ENCODE peak calls at places on chromosome 16, in six cellular contexts. Y is IMR-90, O is GM12878, C is K562, K is A549, T is HepG2. B is an unnamed sample.

GRCh38 chr16:67270931-67271338 is 8.4 kb upstream of the PLEKHG4 start:
- DNase-seq in Y (no peak), O (no peak), C (no peak), K (no peak), T (no peak), B (no peak)

GRCh38 chr16:15879255-15879804 is 9.1 kb downstream of the CEP20 start:
- DNase-seq in Y (peak; percentile 96), O (no peak), C (peak; percentile 45), K (peak; percentile 91), T (peak; percentile 46), B (no peak)

GRCh38 chr16:4209657-4210056 is 32.2 kb downstream of the SRL start:
- DNase-seq in Y (no peak), O (no peak), C (no peak), K (no peak), T (no peak), B (no peak)

GRCh38 chr16:48231675-48232214 is 12.4 kb upstream of the LONP2 start:
- DNase-seq in Y (peak; percentile 49), O (no peak), C (no peak), K (peak; percentile 65), T (peak; percentile 49), B (peak; percentile 36)

GRCh38 chr16:57938936-57939871 is 31.7 kb downstream of the CNGB1 start:
- DNase-seq in Y (peak; percentile 20), O (no peak), C (no peak), K (peak; percentile 36), T (peak; percentile 22), B (no peak)

GRCh38 chr16:67104061-67104460 is 5.7 kb upstream of the PHAF1 start:
- DNase-seq in Y (peak; percentile 23), O (no peak), C (no peak), K (peak; percentile 54), T (peak; percentile 68), B (peak; percentile 35)

GRCh38 chr16:89530401-89531381 is 22.5 kb downstream of the SPG7 start:
- DNase-seq in Y (no peak), O (no peak), C (no peak), K (no peak), T (no peak), B (no peak)

GRCh38 chr16:68490829-68491575 is 42.7 kb upstream of the SMPD3 start:
- DNase-seq in Y (peak; percentile 61), O (no peak), C (no peak), K (peak; percentile 27), T (no peak), B (no peak)

GRCh38 chr16:24430937-24431760 is 108.2 kb upstream of the RBBP6 start:
- DNase-seq in Y (no peak), O (peak; percentile 35), C (no peak), K (peak; percentile 42), T (no peak), B (no peak)

GRCh38 chr16:65745-66144 is 6.7 kb downstream of the RHBDF1 start:
- DNase-seq in Y (peak; percentile 59), O (no peak), C (peak; percentile 76), K (peak; percentile 79), T (peak; percentile 56), B (peak; percentile 85)

GRCh38 chr16:57318240-57318970 is 33.9 kb upstream of the PLLP start:
- DNase-seq in Y (peak; percentile 39), O (no peak), C (no peak), K (no peak), T (no peak), B (no peak)

GRCh38 chr16:8887952-8888560 is 5.9 kb downstream of the LITAFD start:
- DNase-seq in Y (peak; percentile 78), O (no peak), C (no peak), K (no peak), T (peak; percentile 33), B (no peak)

GRCh38 chr16:51759999-51760398 is 608.9 kb upstream of the SALL1 start:
- DNase-seq in Y (no peak), O (no peak), C (no peak), K (no peak), T (no peak), B (no peak)

GRCh38 chr16:66953462-66954096 is 7.5 kb upstream of the CES3 start:
- DNase-seq in Y (no peak), O (no peak), C (no peak), K (no peak), T (no peak), B (no peak)

GRCh38 chr16:56894331-56894917 is 29.4 kb downstream of the SLC12A3 start:
- DNase-seq in Y (no peak), O (no peak), C (no peak), K (no peak), T (no peak), B (no peak)

GRCh38 chr16:1991135-1991551 is 1.4 kb downstream of the SYNGR3 start:
- DNase-seq in Y (no peak), O (peak; percentile 71), C (no peak), K (no peak), T (no peak), B (no peak)

DNA sequence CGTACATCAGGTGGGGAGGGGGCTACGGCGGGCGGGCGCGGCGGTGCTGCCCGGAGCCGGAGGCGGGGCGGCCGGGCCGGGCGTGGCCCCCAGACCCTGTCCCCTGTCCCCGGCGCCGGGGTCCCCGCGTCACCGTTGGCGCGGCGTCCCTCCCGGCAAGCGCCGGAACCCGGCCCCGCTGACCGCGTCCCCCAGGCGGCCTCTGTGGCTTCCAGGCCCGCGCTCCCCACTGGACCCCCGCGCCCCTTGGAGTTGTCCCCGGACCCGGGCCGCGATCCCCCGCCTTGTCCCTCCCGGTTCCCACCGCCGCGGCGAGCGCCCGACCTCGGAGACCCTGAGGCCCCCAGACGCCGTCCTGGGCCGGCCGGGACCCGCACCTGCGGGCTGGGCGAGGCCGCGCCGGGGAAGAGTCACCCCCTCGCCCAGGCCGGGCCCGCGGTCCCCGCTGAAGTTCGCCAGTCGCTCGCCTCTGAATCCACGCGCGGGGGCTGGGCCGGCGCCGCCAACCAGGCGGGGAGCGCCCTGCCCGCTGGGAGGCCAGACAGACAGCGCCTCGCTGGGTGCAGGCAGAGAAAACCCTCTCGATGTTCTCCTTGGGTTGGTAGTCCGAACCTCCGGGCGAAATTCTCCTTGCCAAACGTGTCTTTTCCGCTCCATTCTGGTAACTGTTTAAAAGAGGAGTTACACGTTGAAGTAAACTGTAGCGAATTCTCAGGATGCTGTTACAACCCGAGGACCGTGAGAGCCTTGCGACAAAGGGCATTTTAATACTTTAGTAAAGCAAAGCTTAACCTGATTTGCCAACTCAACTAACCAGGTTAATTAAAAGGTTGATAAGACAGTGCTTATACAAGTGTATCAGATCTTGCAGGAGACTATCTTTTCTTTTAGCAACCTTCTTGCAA is 761 bp downstream of the GAN start:
- DNase-seq in Y (peak; percentile 51), O (no peak), C (peak; percentile 74), K (peak; percentile 34), T (peak; percentile 32), B (peak; percentile 33)
- TF ChIP-seq BHLHE40 in Y (no peak), O (no peak), C (no peak), K (no peak), T (no peak), B (no peak)

DNA sequence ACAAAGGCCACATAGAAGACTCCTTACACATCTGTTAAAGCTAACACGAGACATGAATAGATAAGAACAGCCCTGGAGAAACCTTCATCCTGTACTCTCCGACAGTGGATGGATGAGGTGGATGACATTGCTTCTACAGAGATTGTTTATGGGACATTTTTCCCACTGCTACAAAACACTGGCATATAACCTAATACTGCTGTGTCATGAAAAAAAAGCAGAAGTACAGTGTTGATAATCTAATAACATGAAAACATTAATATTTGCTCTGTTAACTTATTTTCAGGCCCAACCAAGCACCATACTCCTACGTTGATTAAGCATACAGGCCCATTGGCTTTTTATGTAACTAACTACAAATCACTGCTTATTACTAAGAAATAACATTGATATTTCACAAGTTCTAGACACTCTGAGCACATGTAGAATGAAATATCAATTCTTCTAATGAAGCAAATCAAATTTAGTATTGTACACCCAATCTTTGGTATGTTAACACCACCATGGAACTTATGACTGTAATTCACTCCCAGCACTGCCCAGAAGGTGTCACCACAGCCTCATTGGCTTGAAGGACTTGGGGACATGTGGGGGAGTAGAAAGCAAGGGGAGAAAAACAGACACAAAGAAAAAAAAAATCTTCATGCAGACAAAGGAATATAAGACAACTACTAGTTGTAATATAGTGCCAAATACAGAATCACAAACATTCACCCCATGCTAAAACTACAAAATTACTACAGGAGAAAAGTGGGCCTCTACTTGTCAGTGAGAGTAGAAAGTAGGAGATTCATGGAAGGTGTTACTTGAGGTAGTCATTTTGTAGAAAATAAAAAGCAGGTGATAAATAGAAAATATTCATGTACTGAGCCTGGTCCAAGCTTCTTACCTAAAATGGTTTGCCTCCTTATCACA is 330.0 kb upstream of the PMFBP1 start:
- DNase-seq in Y (peak; percentile 79), O (peak; percentile 42), C (peak; percentile 40), K (peak; percentile 73), T (peak; percentile 73), B (peak; percentile 62)
- TF ChIP-seq BHLHE40 in Y (no peak), O (no peak), C (no peak), K (no peak), T (no peak), B (no peak)

DNA sequence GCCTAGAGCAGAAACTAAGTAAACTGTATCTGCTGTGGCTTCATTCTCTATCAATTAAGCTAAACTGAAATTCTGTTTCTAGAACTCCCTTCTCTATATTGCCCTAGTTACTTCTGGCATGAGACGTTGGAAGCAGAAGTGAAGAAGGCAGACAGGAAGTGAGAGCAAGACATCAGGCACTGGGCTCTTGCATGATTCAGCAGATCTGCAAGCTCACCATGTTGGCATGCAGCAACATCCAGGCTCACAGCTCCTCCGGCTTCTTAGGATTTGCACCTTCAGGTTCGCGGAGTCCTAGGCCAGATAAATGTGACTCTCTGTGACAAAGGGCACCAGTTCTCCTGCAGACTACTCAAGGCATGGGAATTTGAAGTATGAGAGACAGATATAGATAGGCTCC is 148.3 kb downstream of the CDH8 start:
- DNase-seq in Y (no peak), O (peak; percentile 19), C (no peak), K (peak; percentile 24), T (no peak), B (no peak)
- TF ChIP-seq BHLHE40 in Y (no peak), O (no peak), C (no peak), K (no peak), T (no peak), B (no peak)

GRCh38 chr16:49964316-49964715 is 60.7 kb upstream of the CNEP1R1 start:
- DNase-seq in Y (no peak), O (no peak), C (no peak), K (no peak), T (no peak), B (no peak)

GRCh38 chr16:49972280-49972679 is 52.7 kb upstream of the CNEP1R1 start:
- DNase-seq in Y (no peak), O (no peak), C (no peak), K (no peak), T (no peak), B (no peak)

GRCh38 chr16:49967012-49967559 is 57.9 kb upstream of the CNEP1R1 start:
- DNase-seq in Y (no peak), O (no peak), C (no peak), K (no peak), T (no peak), B (no peak)

GRCh38 chr16:49970818-49971431 is 54.1 kb upstream of the CNEP1R1 start:
- DNase-seq in Y (no peak), O (no peak), C (no peak), K (no peak), T (no peak), B (no peak)

DNA sequence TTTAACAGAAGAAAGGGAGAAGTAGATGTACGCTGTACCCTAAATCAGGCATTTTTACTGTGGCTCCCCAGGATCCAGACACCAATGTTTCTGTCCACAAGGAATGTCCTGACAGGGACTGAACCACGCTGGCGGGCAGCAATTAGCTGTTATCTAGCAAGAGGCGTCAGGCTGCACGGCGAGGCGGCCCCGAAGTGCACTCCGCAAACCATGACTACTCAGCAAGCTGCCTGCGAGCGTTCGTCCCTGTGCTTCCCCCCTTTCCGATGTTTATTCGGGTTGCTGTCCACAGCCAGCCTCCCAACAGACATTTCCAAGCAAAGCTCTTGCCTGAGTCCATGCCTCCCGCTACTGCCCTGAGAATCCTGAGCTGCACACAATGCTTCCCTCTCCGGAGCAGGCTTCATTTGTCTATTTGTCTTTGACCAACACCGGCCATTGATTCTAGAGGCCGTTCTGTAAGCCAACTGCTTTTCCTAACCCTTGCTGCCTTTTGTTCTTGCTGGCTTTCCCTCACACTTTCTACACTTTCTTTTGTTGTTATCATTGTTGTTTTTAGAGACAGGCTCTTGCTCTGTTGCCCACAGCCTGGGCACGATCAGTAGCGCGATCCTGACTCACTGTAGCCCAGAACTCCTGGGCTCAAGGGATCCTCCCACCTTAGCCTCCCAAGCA is 55.5 kb upstream of the CNEP1R1 start:
- DNase-seq in Y (no peak), O (no peak), C (no peak), K (no peak), T (peak; percentile 18), B (peak; percentile 26)
- TF ChIP-seq BHLHE40 in Y (no peak), O (no peak), C (no peak), K (no peak), T (no peak), B (no peak)